ENCODE peak calls at places on chromosomes 16 and 17, in seven cellular contexts. K is K562; B is DND-41; L is lower leg skin; Y is CD8-positive, alpha-beta memory T cell; E is AG10803; H is ascending aorta. A is an unnamed sample.

GRCh38 chr16:5028950-5029475 is 4.7 kb downstream of the NAGPA start:
- DNase-seq in B (no peak), L (no peak), K (no peak), Y (no peak), H (no peak), E (no peak), A (no peak)

GRCh38 chr16:11456741-11457140 is 111.5 kb downstream of the RMI2 start:
- DNase-seq in L (no peak), Y (no peak), E (no peak), B (no peak), H (no peak), K (no peak), A (no peak)

GRCh38 chr16:14303654-14304394 is 232.7 kb downstream of the MRTFB start:
- DNase-seq in H (no peak), L (peak; percentile 89), B (no peak), Y (no peak), K (peak; percentile 38), E (no peak), A (no peak)

GRCh38 chr17:4504188-4504587 is 5.5 kb downstream of the SPNS2 start:
- DNase-seq in K (no peak), L (no peak), H (no peak), Y (no peak), B (peak; percentile 20), E (no peak), A (peak; percentile 80)

GRCh38 chr16:25033852-25034251 is 18.7 kb upstream of the ARHGAP17 start:
- DNase-seq in Y (no peak), K (no peak), B (no peak), H (no peak), L (no peak), E (peak; percentile 31), A (no peak)

GRCh38 chr17:7296189-7296861 is 1.9 kb upstream of the YBX2 start:
- DNase-seq in K (peak; percentile 74), L (peak; percentile 96), Y (no peak), E (peak; percentile 79), H (no peak), B (peak; percentile 70), A (no peak)

GRCh38 chr16:81293909-81294802 is 20.6 kb upstream of the GAN start:
- DNase-seq in B (no peak), K (no peak), L (no peak), E (no peak), Y (no peak), H (no peak), A (no peak)

GRCh38 chr17:31558748-31559646 is 167.5 kb downstream of the RAB11FIP4 start:
- DNase-seq in B (peak; percentile 67), Y (peak; percentile 37), H (no peak), E (peak; percentile 77), L (peak; percentile 95), K (peak; percentile 95), A (no peak)

GRCh38 chr17:41176744-41177387 is 1.2 kb downstream of the KRTAP4-2 start:
- DNase-seq in Y (no peak), B (no peak), K (no peak), E (no peak), H (no peak), L (no peak), A (no peak)

GRCh38 chr16:21602785-21603184 is 3.4 kb downstream of the METTL9 start:
- DNase-seq in K (no peak), H (no peak), L (no peak), Y (no peak), E (no peak), B (no peak), A (no peak)

GRCh38 chr17:3976675-3977171 is 12.5 kb upstream of the ATP2A3 start:
- DNase-seq in Y (no peak), B (no peak), K (no peak), L (no peak), E (no peak), H (peak; percentile 31), A (no peak)

GRCh38 chr16:31486036-31486435 is 3.1 kb downstream of the SLC5A2 start:
- DNase-seq in K (no peak), L (no peak), H (no peak), Y (no peak), B (no peak), E (no peak), A (no peak)

GRCh38 chr16:31483081-31483480 is at the start of gene SLC5A2:
- DNase-seq in Y (no peak), H (no peak), B (no peak), L (no peak), E (no peak), K (no peak), A (no peak)

GRCh38 chr16:31487076-31487719 is 4.3 kb downstream of the SLC5A2 start:
- DNase-seq in L (no peak), E (no peak), K (no peak), Y (no peak), B (no peak), H (no peak), A (no peak)

GRCh38 chr16:31485571-31485970 is 2.6 kb downstream of the SLC5A2 start:
- DNase-seq in B (no peak), H (no peak), L (no peak), E (no peak), Y (no peak), K (no peak), A (no peak)

DNA sequence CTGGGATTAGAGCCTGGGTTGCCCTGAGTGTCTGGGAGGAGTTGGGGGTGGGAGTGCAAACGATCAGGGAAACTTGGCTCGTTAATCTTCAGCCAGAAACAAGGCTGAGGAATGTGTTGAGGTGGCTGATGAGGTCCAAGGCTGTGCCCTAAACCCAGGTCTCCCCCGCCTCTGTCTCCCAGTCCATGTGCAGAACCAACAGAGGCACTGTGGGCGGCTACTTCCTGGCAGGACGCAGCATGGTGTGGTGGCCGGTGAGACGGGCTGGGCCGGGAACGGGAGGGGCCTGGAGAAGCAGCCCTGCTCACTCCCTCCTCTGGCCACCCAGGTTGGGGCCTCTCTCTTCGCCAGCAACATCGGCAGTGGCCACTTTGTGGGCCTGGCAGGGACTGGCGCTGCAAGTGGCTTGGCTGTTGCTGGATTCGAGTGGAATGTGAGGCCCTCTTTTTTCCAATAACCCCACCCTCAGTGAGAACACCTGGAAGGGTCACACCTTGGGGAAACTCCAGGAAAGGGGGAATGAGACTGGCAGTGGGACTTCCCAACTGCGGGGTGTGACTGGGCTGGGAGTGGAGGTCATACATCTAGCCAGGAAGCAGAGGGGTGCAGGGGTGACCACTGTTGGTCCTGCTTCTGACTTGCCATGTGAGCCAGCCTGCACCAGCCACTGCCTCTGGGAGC is 1.7 kb downstream of the SLC5A2 start:
- DNase-seq in H (no peak), Y (no peak), B (no peak), L (no peak), E (no peak), K (peak; percentile 35), A (no peak)
- H3K4me3 ChIP-seq in H (no peak overlapping the region), Y (no peak overlapping the region), B (no peak overlapping the region), L (no peak overlapping the region), E (no peak overlapping the region), K (no peak overlapping the region), A (no peak overlapping the region)

DNA sequence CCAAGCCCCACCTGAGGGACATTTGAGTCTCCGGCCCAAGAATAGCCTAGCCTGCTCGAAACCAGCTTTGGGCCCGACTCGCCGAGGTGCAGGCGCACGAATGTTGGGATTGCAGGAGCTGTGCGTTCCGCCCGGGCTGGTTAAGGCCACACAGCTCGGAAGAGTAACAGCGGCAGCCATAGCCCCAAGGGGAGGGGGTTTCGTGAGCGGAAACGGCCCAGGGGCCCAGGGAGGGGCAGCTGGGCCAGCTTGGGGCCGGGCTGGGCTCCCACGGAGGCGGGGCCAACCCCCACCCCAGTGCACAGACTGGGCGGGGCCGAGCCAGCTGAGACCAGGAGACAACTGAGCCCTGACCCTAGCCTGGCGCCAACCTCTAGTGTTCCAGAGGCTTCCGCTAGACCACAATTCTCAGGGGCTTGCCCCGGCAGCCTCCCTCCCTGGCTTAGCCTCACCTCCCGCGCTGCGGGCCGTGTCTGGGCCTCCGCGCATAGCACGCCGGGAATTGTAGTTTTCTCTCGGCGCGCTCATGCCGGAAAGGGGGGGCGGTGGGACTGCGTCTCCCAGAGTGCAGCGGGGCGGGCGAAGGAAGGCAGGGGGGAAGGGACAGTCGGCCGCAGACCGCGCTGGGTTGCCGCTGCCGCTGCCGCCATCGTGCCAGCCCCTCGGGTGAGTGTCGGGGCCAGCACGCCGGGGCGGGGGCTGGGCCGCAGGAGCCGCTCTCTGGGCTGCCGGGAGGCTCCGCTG is at the start of gene NUTF2:
- DNase-seq in B (peak; percentile 98), K (peak; percentile 94), E (peak; percentile 90), H (peak; percentile 79), Y (peak; percentile 96), L (peak; percentile 99), A (peak; percentile 92)
- H3K4me3 ChIP-seq in B (peak within 1 kb of the TSS; percentile 98), K (peak within 1 kb of the TSS; percentile 99), E (peak within 1 kb of the TSS; percentile 88), H (peak within 1 kb of the TSS; percentile 96), Y (peak within 1 kb of the TSS; percentile 92), L (peak within 1 kb of the TSS; percentile 90), A (peak within 1 kb of the TSS; percentile 92)

GRCh38 chr16:57477531-57478202 is 8.6 kb downstream of the DOK4 start:
- DNase-seq in B (no peak), H (no peak), E (no peak), Y (no peak), L (no peak), K (no peak), A (no peak)

GRCh38 chr16:57479422-57480126 is 6.7 kb downstream of the DOK4 start:
- DNase-seq in Y (no peak), L (no peak), K (no peak), E (peak; percentile 54), H (no peak), B (no peak), A (no peak)

GRCh38 chr16:57480127-57480753 is 6.1 kb downstream of the DOK4 start:
- DNase-seq in L (no peak), K (peak; percentile 80), E (peak; percentile 69), H (no peak), B (no peak), Y (no peak), A (no peak)

GRCh38 chr16:57478396-57479024 is 7.8 kb downstream of the DOK4 start:
- DNase-seq in E (no peak), K (no peak), L (no peak), B (no peak), H (no peak), Y (no peak), A (no peak)

DNA sequence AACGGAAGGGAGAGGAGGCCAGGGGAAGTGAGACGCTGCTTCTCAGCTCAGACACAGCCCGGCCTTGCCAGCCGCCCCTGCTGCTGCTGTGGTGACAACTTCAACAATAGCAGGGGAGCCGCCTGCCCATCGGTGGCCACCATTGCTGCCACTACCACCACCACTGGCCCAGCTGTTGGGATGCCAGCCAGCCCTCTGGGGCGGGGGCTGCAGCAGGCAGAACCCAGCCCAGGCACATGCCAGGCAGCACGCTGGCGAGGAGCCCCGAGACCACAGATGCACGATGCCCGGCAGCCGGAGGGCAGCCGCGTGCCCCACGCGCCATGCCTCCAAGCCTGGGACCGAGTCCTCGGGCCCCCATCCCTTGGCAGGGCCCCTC is 7.3 kb downstream of the DOK4 start:
- DNase-seq in H (no peak), B (no peak), K (no peak), L (no peak), E (no peak), Y (no peak), A (no peak)
- H3K4me3 ChIP-seq in H (peak overlapping the region; percentile 58), B (no peak overlapping the region), K (no peak overlapping the region), L (no peak overlapping the region), E (peak overlapping the region; percentile 58), Y (no peak overlapping the region), A (no peak overlapping the region)

GRCh38 chr17:48547839-48548686 is 3.2 kb upstream of the HOXB2 start:
- DNase-seq in L (no peak), E (peak; percentile 82), Y (peak; percentile 52), B (no peak), K (peak; percentile 67), H (no peak), A (no peak)
- H3K4me3 ChIP-seq in L (no peak overlapping the region), E (peak overlapping the region; percentile 39), Y (peak overlapping the region; percentile 29), B (no peak overlapping the region), K (peak overlapping the region; percentile 36), H (peak overlapping the region; percentile 58), A (no peak overlapping the region)